ENCODE peak calls at places on chromosomes 4 and X, in four cellular contexts. C is HCT116, V is PC-9, Y is PC-3. K is an unnamed sample. For H3K9me2, the result is how much of the 10 kb centered on the place peaks cover.

GRCh38 chr4:683982-684571 is 4.9 kb downstream of the SLC49A3 start:
- DNase-seq in C (peak), V (peak), Y (peak), K (peak)

GRCh38 chr4:21596521-21596920 is 352.1 kb downstream of the KCNIP4 start:
- DNase-seq in C (no peak), V (no peak), Y (no peak), K (no peak)

GRCh38 chrX:136731207-136731782 is 49.4 kb downstream of the ARHGEF6 start:
- DNase-seq in C (no peak), V (no peak), Y (no peak), K (no peak)

GRCh38 chr4:138223191-138223910 is 18.8 kb downstream of the SLC7A11 start:
- DNase-seq in C (no peak), V (no peak), Y (no peak), K (peak)

GRCh38 chr4:108988514-108989195 is 225.8 kb upstream of the ETNPPL start:
- DNase-seq in C (no peak), V (no peak), Y (no peak), K (no peak)

GRCh38 chrX:134460005-134460860 is at the start of gene HPRT1:
- DNase-seq in C (peak), V (peak), Y (peak), K (peak)

GRCh38 chrX:17022205-17022604 is 75.7 kb downstream of the REPS2 start:
- DNase-seq in C (no peak), V (no peak), Y (no peak), K (no peak)

GRCh38 chr4:186651624-186652023 is 72.0 kb downstream of the FAT1 start:
- DNase-seq in C (no peak), V (no peak), Y (no peak), K (no peak)

GRCh38 chr4:384311-385010 is 46.8 kb downstream of the ZNF141 start:
- DNase-seq in C (no peak), V (no peak), Y (no peak), K (peak)

GRCh38 chr4:1722551-1723071 is 1.3 kb downstream of the TACC3 start:
- DNase-seq in C (no peak), V (no peak), Y (no peak), K (no peak)
- H3K4me2 ChIP-seq in C (peak), V (peak), Y (peak), K (peak)

DNA sequence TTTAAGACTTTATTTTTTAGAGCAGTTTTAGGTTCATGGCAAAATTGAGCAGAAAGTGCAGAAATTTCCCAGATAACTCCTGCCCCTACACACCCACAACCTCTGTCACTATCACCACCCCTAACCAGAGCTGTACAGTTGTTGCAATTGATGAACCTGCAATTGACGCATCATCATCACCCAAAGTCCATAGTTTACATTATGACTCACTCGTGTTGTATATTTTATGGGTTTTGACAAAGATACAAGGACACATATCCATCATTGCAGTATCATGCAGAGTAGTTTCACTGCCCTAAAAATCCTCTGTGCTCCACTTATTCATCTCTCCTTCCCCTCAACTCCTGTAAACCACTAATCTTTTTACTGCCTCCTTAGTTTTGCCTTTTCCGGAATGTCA is 34.5 kb upstream of the WAS start:
- DNase-seq in C (no peak), V (no peak), Y (peak), K (no peak)
- H3K9me2 ChIP-seq in C (under half), V (under half), Y (under half), K (under half)

GRCh38 chrX:150567645-150568319 is 639 bp upstream of the MTM1 start:
- DNase-seq in C (no peak), V (no peak), Y (peak), K (no peak)
- H3K4me2 ChIP-seq in C (peak), V (peak), Y (peak), K (peak)

GRCh38 chr4:150216725-150217124 is 138.5 kb downstream of the DCLK2 start:
- DNase-seq in C (no peak), V (no peak), Y (no peak), K (no peak)
- H3K9me2 ChIP-seq in C (under half), V (under half), Y (under half), K (under half)

DNA sequence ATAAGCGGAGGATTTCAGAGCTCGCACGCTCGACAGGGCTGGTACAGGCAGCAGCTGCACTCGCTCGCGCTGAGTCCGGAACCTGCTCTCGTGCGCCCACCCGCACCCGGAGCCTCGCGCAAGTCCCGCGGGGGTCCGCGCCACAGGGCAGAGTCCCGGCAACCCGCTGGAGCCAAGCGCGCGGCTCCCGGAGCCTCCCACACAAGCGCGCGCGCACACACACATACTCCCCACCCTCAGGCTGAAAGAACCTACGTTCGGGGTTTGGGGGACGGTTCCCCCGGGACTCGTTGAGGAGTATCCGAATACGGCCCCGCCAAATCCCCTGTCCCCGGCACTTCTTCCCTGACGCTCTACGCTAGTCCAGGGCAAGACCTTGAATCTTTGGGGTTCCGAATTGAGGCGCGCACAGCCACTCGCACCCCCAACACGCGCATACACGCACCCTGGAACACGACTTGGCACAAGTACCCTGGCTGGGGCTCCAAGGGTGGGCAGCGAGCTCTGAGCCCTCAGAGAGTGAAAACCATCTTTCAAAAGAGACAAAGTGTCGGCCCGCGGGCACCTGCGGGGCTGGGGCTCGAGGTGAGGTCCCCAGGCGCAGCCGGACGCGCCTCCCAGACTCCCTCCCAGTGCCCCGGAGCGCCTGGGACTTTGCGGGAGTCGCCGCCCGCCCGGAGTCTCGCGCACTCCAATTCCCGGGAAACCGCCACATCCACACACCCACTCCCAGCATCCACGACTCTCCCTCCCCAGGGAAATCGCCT is 942 bp downstream of the ANOS1 start:
- DNase-seq in C (no peak), V (no peak), Y (peak), K (no peak)
- H3K4me2 ChIP-seq in C (no peak), V (no peak), Y (peak), K (no peak)

GRCh38 chrX:15574017-15574416 is 26.7 kb downstream of the ACE2 start:
- DNase-seq in C (no peak), V (no peak), Y (no peak), K (no peak)
- H3K9me2 ChIP-seq in C (under half), V (under half), Y (under half), K (under half)

DNA sequence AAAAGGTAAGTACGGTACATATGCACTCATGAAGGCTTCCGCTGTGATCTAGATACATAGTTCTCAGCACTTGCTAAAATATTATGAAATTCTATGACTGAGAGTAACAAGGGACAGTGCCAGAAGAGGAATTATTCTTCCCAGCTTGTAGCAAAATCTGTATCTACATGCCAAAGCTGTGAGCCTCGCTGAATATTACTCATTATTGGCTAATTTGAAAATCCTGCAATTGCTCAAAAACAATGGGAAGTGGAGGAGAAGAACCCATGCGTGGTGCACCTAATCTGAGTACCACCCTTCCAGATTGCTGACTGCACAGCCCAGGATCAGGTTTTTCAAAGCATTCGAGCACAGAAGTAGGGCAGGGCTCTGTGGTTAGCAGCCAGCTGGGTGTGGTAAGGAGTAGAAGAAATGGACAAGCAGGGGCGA is 17.4 kb upstream of the PDCL2 start:
- DNase-seq in C (no peak), V (peak), Y (peak), K (no peak)
- H3K4me2 ChIP-seq in C (peak), V (peak), Y (peak), K (no peak)

GRCh38 chr4:147011386-147011785 is 65.7 kb upstream of the TTC29 start:
- DNase-seq in C (no peak), V (no peak), Y (no peak), K (no peak)
- H3K9me2 ChIP-seq in C (under half), V (under half), Y (under half), K (under half)

GRCh38 chr4:161248880-161249279 is 914.9 kb downstream of the FSTL5 start:
- DNase-seq in C (no peak), V (no peak), Y (no peak), K (no peak)

GRCh38 chr4:161254375-161254774 is 909.4 kb downstream of the FSTL5 start:
- DNase-seq in C (no peak), V (no peak), Y (peak), K (peak)

GRCh38 chr4:161249779-161250440 is 913.9 kb downstream of the FSTL5 start:
- DNase-seq in C (no peak), V (no peak), Y (no peak), K (no peak)

GRCh38 chr4:161256172-161256571 is 907.6 kb downstream of the FSTL5 start:
- DNase-seq in C (peak), V (no peak), Y (no peak), K (no peak)

DNA sequence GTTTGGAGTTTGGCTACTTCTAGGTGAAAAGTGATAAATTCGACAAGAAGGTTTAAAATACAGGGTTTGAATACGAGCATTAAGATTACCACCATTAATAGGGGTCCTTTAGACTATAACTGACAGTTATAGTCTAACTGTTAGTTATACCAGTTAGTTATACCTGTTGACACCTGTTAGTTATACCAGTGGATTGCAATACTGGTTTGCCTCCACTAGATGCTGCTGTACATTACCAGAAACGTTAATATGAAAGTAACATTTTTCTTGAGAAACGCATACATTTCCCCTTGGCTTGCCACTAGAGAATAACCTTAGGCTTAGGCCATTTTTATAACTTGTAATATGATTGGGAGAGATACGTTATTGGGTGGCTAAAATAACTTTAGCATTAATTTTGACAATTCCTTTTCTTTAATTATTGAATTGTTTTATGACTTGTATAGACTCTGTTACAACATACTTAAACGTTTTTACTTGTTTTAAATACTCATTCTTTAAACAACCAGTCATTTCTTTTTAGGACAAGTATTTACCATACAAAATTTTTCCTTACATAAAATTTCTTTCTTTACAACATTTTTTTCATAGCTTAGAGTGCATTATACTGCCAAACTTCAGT is 911.2 kb downstream of the FSTL5 start:
- DNase-seq in C (peak), V (no peak), Y (peak), K (peak)
- H3K4me2 ChIP-seq in C (no peak), V (peak), Y (peak), K (no peak)

GRCh38 chr4:133997440-133997839 is 204.1 kb downstream of the PABPC4L start:
- DNase-seq in C (no peak), V (no peak), Y (peak), K (no peak)

GRCh38 chr4:133996431-133997121 is 205.0 kb downstream of the PABPC4L start:
- DNase-seq in C (no peak), V (no peak), Y (no peak), K (no peak)

GRCh38 chr4:133995243-133995960 is 206.2 kb downstream of the PABPC4L start:
- DNase-seq in C (no peak), V (no peak), Y (no peak), K (no peak)

DNA sequence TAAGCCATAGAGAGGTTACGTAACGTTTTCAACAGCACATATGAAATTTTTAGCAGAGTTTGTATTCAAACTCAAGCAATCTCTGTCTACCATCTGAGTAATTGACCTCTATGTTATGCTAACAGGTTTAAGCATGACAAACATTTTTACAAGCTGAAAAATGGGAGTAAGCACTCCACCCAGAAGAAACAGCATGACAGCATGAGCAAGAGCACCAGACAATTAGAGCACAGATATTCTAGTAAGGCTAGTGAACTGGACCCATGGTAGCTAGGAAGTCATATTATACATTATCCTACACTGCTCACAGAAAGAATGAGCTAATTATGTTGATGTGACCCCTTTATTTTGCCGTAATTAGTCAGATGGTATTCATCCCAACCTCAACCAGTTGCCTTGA is 200.5 kb downstream of the PABPC4L start:
- DNase-seq in C (no peak), V (no peak), Y (peak), K (no peak)
- H3K9me2 ChIP-seq in C (under half), V (under half), Y (under half), K (under half)

K was measured in Karpas-422.